ENCODE peak calls at places on chromosomes 12 and 14, in five cellular contexts. R is heart left ventricle; E is Peyer's patch; F is transverse colon; H is CD8-positive, alpha-beta T cell. Z is an unnamed sample.

GRCh38 chr14:92143309-92143708 is 21.5 kb downstream of the CPSF2 start:
- DNase-seq in R (no peak), E (no peak), F (no peak), H (no peak), Z (no peak)

GRCh38 chr12:110312581-110313360 is 31.7 kb downstream of the ATP2A2 start:
- DNase-seq in R (no peak), E (no peak), F (no peak), H (no peak), Z (no peak)

GRCh38 chr12:29943683-29944082 is 159.9 kb upstream of the TMTC1 start:
- DNase-seq in R (no peak), E (no peak), F (no peak), H (no peak), Z (no peak)

GRCh38 chr12:114340231-114340630 is 65.7 kb downstream of the TBX5 start:
- DNase-seq in R (no peak), E (no peak), F (no peak), H (no peak), Z (no peak)

GRCh38 chr12:91818236-91819131 is 327.2 kb downstream of the BTG1 start:
- DNase-seq in R (no peak), E (no peak), F (no peak), H (no peak), Z (no peak)

GRCh38 chr14:30607156-30607780 is 14.9 kb upstream of the SCFD1 start:
- DNase-seq in R (no peak), E (no peak), F (no peak), H (no peak), Z (no peak)

GRCh38 chr12:100404769-100405407 is 48.0 kb downstream of the SLC17A8 start:
- DNase-seq in R (no peak), E (no peak), F (peak), H (peak), Z (peak)

GRCh38 chr12:96190403-96191170 is 3.6 kb upstream of the ELK3 start:
- DNase-seq in R (no peak), E (no peak), F (no peak), H (no peak), Z (no peak)

GRCh38 chr12:66637693-66638301 is 41.1 kb downstream of the GRIP1 start:
- DNase-seq in R (no peak), E (no peak), F (no peak), H (no peak), Z (no peak)

GRCh38 chr12:47277972-47278448 is 198.3 kb upstream of the AMIGO2 start:
- DNase-seq in R (no peak), E (no peak), F (no peak), H (no peak), Z (no peak)

GRCh38 chr12:74610711-74611110 is 73.1 kb downstream of the ATXN7L3B start:
- DNase-seq in R (no peak), E (no peak), F (no peak), H (no peak), Z (no peak)

GRCh38 chr14:40368314-40368713 is 936.1 kb upstream of the FBXO33 start:
- DNase-seq in R (no peak), E (no peak), F (no peak), H (no peak), Z (no peak)

GRCh38 chr12:31323466-31324115 is 2.4 kb downstream of the SINHCAF start:
- DNase-seq in R (no peak), E (peak), F (peak), H (peak), Z (no peak)

GRCh38 chr12:8629486-8630033 is 16.9 kb upstream of the AICDA start:
- DNase-seq in R (no peak), E (no peak), F (no peak), H (no peak), Z (peak)

GRCh38 chr14:70916776-70917175 is 9.5 kb downstream of the PCNX1 start:
- DNase-seq in R (no peak), E (no peak), F (no peak), H (no peak), Z (no peak)

GRCh38 chr12:13661005-13661887 is 320.2 kb downstream of the GRIN2B start:
- DNase-seq in R (no peak), E (peak), F (peak), H (no peak), Z (no peak)

GRCh38 chr12:78331764-78332163 is 501.1 kb downstream of the NAV3 start:
- DNase-seq in R (no peak), E (no peak), F (no peak), H (no peak), Z (no peak)

GRCh38 chr12:89984846-89985245 is 276.2 kb upstream of the ATP2B1 start:
- DNase-seq in R (no peak), E (no peak), F (no peak), H (no peak), Z (no peak)

GRCh38 chr12:69189378-69189978 is 49.9 kb upstream of the CPSF6 start:
- DNase-seq in R (no peak), E (no peak), F (no peak), H (no peak), Z (no peak)

GRCh38 chr12:32083489-32083888 is 23.2 kb upstream of the BICD1 start:
- DNase-seq in R (no peak), E (no peak), F (no peak), H (no peak), Z (no peak)

GRCh38 chr12:113278141-113278540 is 56.8 kb downstream of the SLC8B1 start:
- DNase-seq in R (peak), E (no peak), F (no peak), H (no peak), Z (no peak)

GRCh38 chr12:101839324-101840283 is 8.8 kb upstream of the GNPTAB start:
- DNase-seq in R (no peak), E (peak), F (peak), H (peak), Z (peak)

GRCh38 chr14:71117839-71118743 is 210.8 kb downstream of the PCNX1 start:
- DNase-seq in R (no peak), E (no peak), F (peak), H (no peak), Z (no peak)

GRCh38 chr14:65536781-65537423 is 124.4 kb downstream of the FUT8 start:
- DNase-seq in R (no peak), E (no peak), F (no peak), H (no peak), Z (no peak)

GRCh38 chr14:103891667-103892215 is 36.5 kb upstream of the TDRD9 start:
- DNase-seq in R (no peak), E (no peak), F (no peak), H (no peak), Z (no peak)

GRCh38 chr12:128983371-128983770 is 130.1 kb downstream of the GLT1D1 start:
- DNase-seq in R (no peak), E (no peak), F (no peak), H (no peak), Z (no peak)

GRCh38 chr14:71398450-71398849 is 491.2 kb downstream of the PCNX1 start:
- DNase-seq in R (no peak), E (no peak), F (no peak), H (no peak), Z (no peak)

GRCh38 chr12:67710582-67710981 is 62.0 kb downstream of the DYRK2 start:
- DNase-seq in R (no peak), E (no peak), F (peak), H (no peak), Z (peak)

GRCh38 chr14:68408680-68409079 is 384.2 kb downstream of the ZFP36L1 start:
- DNase-seq in R (no peak), E (no peak), F (no peak), H (no peak), Z (no peak)

GRCh38 chr14:86405250-86405649 is 875.3 kb downstream of the FLRT2 start:
- DNase-seq in R (no peak), E (no peak), F (no peak), H (no peak), Z (no peak)

GRCh38 chr14:21734457-21735074 is 60.9 kb upstream of the OR4E1 start:
- DNase-seq in R (no peak), E (no peak), F (no peak), H (peak), Z (peak)

GRCh38 chr12:87930033-87930432 is 99.2 kb downstream of the C12orf50 start:
- DNase-seq in R (no peak), E (no peak), F (no peak), H (no peak), Z (no peak)

DNA sequence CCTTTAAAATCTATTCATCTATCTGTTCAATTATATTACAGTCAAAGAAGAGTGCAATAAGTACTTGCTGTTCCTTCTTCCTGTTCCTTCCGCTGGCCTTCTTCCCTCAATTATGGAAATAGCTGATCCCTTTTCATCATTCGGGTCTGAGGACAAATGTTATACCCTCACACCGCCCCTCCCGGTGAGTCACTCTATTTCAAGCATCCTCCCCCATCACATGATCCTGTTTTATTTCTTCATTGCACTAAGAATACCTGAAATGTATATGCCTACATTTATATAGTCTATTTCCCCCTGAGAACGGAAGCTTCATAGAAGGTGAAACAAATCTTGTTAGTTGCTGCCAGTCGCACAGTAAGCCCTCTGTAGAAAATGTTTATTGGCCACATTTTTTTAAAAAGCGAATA is 2.5 kb downstream of the SLC38A1 start:
- DNase-seq in R (no peak), E (peak), F (peak), H (peak), Z (no peak)
- TF ChIP-seq CTCF in R (no peak), E (no peak), F (no peak), H (no peak), Z (no peak)

GRCh38 chr14:105200074-105200473 is 19.0 kb upstream of the NUDT14 start:
- DNase-seq in R (no peak), E (no peak), F (no peak), H (no peak), Z (no peak)

GRCh38 chr14:105197274-105197673 is 16.2 kb upstream of the NUDT14 start:
- DNase-seq in R (peak), E (no peak), F (no peak), H (no peak), Z (no peak)

GRCh38 chr14:105198588-105198987 is 17.5 kb upstream of the NUDT14 start:
- DNase-seq in R (no peak), E (no peak), F (no peak), H (no peak), Z (no peak)

GRCh38 chr14:105200641-105201040 is 19.5 kb upstream of the NUDT14 start:
- DNase-seq in R (no peak), E (no peak), F (no peak), H (no peak), Z (no peak)

DNA sequence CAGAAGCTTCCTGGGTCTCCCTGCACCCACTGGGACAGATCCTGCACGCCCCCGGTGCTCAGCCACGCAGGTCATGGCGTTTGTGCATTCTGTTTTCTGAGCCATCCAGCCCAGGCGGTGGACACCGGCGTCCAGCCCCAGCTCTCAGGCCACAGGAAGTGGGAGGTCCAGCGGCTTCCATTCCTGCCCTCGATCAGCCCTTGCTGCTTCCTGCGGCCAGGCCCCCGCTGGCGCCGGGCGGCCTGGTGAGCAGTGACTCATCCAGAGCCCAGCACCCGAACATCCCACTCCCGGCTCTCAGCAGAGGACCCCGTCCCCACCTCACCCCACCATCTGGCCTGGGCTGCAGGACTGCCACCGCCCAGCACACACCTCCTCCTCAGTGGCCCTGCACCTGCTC is 18.0 kb upstream of the NUDT14 start:
- DNase-seq in R (no peak), E (no peak), F (no peak), H (no peak), Z (no peak)
- H3K4me3 ChIP-seq in R (no peak), E (no peak), F (no peak), H (no peak), Z (no peak)

DNA sequence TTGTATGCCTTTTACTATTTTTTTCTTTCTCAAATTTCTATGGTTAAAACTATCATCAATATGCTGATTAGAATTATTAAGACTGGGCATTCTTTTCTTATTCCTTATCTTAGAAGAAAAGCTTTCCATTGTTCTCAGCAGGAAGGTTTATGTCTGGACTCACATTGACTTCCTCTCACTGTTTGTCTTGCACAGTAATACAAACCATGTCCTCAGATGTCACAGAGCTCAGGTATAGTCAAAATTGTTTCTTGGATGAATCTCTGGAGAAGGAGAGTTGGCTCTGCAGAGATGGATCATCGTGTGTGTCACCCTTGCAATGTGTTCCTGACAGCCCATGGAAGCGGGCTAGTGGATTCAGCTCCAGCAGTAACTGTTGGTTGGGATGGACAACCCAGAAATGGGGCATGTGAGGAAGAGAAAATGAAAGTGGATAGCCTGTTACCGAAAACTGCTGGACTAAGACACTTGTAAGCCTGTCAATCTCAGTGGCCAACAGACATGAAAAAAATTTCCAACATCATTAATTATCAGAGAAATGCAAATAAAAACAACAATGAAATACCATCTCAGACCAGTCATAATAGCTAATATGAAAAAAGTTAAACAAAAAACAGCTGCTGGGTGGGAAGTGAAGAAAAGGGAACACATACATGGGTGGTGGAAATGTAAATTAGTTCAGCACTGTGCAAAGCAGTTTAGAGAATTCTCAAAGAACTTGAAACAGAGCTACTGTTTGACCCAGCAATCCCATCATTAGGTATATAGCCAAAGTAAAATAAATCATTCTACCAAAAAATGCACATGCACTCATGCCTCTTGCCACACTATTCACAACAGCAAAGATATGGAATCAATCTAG is 967.8 kb downstream of the TMEM121 start:
- DNase-seq in R (no peak), E (no peak), F (no peak), H (no peak), Z (no peak)
- TF ChIP-seq CTCF in R (no peak), E (no peak), F (no peak), H (no peak), Z (no peak)

DNA sequence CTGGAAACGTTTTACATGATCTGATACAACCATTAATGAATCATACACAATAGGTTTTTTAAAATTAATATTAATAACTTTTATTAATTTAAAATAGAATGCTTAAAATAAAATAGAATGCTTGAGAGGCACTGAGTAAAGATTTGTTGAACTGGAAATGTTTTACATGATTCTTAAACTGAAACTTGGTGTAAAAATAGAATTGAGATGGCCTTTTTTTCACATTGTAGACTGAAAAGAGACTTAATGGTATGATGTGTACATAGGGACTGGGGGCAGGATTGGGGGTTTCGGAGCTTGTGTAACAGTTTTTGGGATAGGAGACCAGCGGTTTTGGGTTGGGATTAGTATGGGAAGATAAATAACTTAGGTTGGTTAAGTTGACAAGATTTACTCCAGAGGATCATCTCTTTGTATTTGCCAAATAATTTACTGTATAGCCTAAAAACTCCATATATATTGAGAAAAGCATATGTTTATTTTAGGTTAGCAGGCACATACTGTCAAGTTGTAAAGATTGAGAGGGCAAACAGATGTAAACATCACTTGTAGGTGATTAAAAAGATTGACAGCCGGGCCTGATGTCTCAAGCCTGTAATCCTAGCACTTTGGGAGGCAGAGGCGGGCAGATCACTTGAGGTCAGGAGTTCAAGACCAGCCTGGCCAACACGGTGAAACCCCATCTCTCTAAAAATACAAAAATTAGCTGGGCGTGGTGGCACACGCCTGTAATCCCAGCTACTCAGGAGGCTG is 2.0 kb upstream of the ZNF410 start:
- DNase-seq in R (no peak), E (no peak), F (no peak), H (no peak), Z (no peak)
- H3K4me3 ChIP-seq in R (no peak), E (no peak), F (no peak), H (no peak), Z (peak)

GRCh38 chr12:5742264-5742663 is 202.8 kb downstream of the ANO2 start:
- DNase-seq in R (no peak), E (no peak), F (no peak), H (no peak), Z (no peak)

GRCh38 chr12:5736527-5736926 is 208.5 kb downstream of the ANO2 start:
- DNase-seq in R (no peak), E (no peak), F (no peak), H (no peak), Z (no peak)

GRCh38 chr12:5736016-5736415 is 209.0 kb downstream of the ANO2 start:
- DNase-seq in R (no peak), E (no peak), F (no peak), H (no peak), Z (no peak)

GRCh38 chr12:5745251-5745888 is 199.7 kb downstream of the ANO2 start:
- DNase-seq in R (peak), E (peak), F (peak), H (peak), Z (peak)

DNA sequence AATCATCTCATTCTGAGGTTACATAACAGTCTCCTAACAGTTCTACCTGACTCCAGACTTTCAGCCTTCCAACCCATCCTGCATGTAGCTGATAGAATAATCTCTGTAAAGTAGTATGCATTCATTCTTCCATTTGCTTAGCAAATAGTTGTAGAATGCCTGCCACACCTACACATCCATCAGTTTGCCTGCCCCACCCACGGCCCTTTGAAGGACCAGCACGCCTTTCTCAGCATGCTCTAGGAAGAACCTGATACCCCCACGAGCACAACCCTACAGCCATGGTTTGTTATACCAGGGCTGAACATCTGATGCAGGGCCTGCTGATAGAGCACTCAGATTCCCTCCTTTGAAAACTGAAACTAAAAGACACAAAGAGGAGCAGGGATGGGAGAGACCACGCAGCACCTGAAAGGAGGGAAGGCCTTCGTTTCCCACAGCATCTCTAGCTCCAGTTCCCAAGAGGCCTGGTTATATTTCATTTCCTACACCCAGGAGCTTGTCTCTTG is 205.1 kb downstream of the ANO2 start:
- DNase-seq in R (no peak), E (no peak), F (no peak), H (no peak), Z (no peak)
- TF ChIP-seq CTCF in R (no peak), E (no peak), F (no peak), H (no peak), Z (no peak)

GRCh38 chr14:100846309-100846859 is 20.5 kb downstream of the MEG3 start:
- DNase-seq in R (peak), E (no peak), F (no peak), H (no peak), Z (no peak)

GRCh38 chr14:100851586-100851916 is 25.6 kb downstream of the MEG3 start:
- DNase-seq in R (peak), E (no peak), F (no peak), H (no peak), Z (no peak)

GRCh38 chr14:100851946-100852620 is 26.2 kb downstream of the MEG3 start:
- DNase-seq in R (peak), E (no peak), F (no peak), H (no peak), Z (no peak)

GRCh38 chr14:100850841-100851585 is 25.1 kb downstream of the MEG3 start:
- DNase-seq in R (peak), E (peak), F (peak), H (peak), Z (peak)

DNA sequence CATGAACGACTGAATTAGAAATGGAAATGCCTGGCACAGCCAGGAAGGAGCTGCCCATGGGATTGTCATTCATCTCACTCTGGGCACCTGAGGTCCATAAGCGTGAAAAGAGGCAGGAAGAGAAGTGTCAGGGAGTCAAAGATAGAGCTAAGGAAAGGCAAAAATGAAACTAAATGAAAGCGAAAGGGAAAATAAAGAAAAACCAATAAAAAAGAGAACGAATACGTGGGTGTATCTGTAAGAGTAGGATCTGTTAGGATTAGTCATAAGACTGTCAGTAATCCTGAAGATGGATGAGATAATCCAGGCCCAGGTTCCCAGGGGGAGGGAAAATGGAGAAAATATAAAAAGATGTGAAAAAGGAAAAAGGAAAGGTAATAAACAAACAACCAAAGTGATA is 23.5 kb downstream of the MEG3 start:
- DNase-seq in R (no peak), E (no peak), F (no peak), H (no peak), Z (no peak)
- H3K4me3 ChIP-seq in R (no peak), E (no peak), F (no peak), H (peak), Z (no peak)

GRCh38 chr12:2739832-2740641 is 54.7 kb upstream of the FKBP4 start:
- DNase-seq in R (no peak), E (no peak), F (peak), H (no peak), Z (no peak)
- TF ChIP-seq CTCF in R (peak), E (peak), F (peak), H (no peak), Z (peak)